ENCODE peak calls at places on chromosomes 3 and 15, in five cellular contexts. H is GM23248, G is PC-3, X is HCT116, W is MM.1S. E is an unnamed sample.

GRCh38 chr3:111769110-111769509 is 90.0 kb upstream of the PHLDB2 start:
- DNase-seq in H (no peak), G (no peak), X (no peak), W (no peak), E (no peak)

GRCh38 chr3:27252646-27253045 is 116.5 kb downstream of the NEK10 start:
- DNase-seq in H (no peak), G (no peak), X (no peak), W (no peak), E (no peak)

GRCh38 chr15:80241508-80241907 is 10.5 kb downstream of the CTXND1 start:
- DNase-seq in H (no peak), G (no peak), X (no peak), W (no peak), E (no peak)

GRCh38 chr3:14434105-14434504 is 31.7 kb downstream of the SLC6A6 start:
- DNase-seq in H (peak), G (peak), X (no peak), W (no peak), E (no peak)

GRCh38 chr15:60704129-60704528 is 225.2 kb upstream of the ICE2 start:
- DNase-seq in H (no peak), G (no peak), X (no peak), W (no peak), E (no peak)

GRCh38 chr3:114319453-114319852 is 25.6 kb downstream of the TIGIT start:
- DNase-seq in H (peak), G (peak), X (no peak), W (no peak), E (peak)

GRCh38 chr3:30708472-30708871 is 102.1 kb downstream of the TGFBR2 start:
- DNase-seq in H (no peak), G (peak), X (no peak), W (no peak), E (no peak)

GRCh38 chr3:186664506-186664905 is 1.3 kb upstream of the HRG start:
- DNase-seq in H (no peak), G (no peak), X (no peak), W (no peak), E (peak)

GRCh38 chr3:67593761-67594234 is 60.6 kb downstream of the SUCLG2 start:
- DNase-seq in H (peak), G (peak), X (no peak), W (no peak), E (no peak)

GRCh38 chr3:131711114-131711786 is 208.5 kb upstream of the MRPL3 start:
- DNase-seq in H (no peak), G (peak), X (no peak), W (peak), E (no peak)

GRCh38 chr3:169772530-169772950 is 656 bp upstream of the MYNN start:
- DNase-seq in H (peak), G (peak), X (peak), W (peak), E (peak)

GRCh38 chr15:25910832-25911231 is 47.7 kb upstream of the ATP10A start:
- DNase-seq in H (no peak), G (no peak), X (no peak), W (no peak), E (no peak)

GRCh38 chr15:91915576-91915975 is 62.1 kb downstream of the SLCO3A1 start:
- DNase-seq in H (no peak), G (no peak), X (no peak), W (no peak), E (no peak)

GRCh38 chr15:33098082-33099058 is 96.1 kb downstream of the FMN1 start:
- DNase-seq in H (peak), G (peak), X (no peak), W (no peak), E (no peak)

GRCh38 chr15:42704492-42704926 is 32.4 kb downstream of the CDAN1 start:
- DNase-seq in H (peak), G (peak), X (peak), W (peak), E (peak)

GRCh38 chr3:119891944-119892721 is 110.2 kb downstream of the NR1I2 start:
- DNase-seq in H (peak), G (peak), X (peak), W (peak), E (peak)

GRCh38 chr15:48555244-48555804 is 90.2 kb downstream of the FBN1 start:
- DNase-seq in H (peak), G (no peak), X (no peak), W (no peak), E (no peak)
- TF ChIP-seq EZH2 in H (no peak), G (no peak), X (no peak), W (no peak), E (no peak)

DNA sequence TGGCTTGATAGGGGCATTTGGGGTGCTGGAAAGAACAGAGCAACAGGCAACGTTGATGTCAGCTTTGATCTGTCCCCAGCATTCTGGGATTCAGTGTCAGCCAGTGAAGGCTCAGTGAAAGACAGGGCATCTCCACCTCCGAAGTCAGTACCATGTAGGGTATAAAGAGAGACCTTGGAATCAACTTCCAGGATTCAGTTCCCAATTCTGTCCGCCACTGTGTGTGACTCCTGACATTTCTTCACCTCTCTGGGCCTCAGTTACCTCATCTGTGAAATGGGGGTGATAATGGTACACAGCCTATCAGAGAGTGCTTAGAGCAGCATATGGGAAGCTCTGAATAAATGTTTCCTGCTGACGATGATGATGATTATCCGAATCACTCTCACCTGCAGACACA is 55.6 kb upstream of the FLNB start:
- DNase-seq in H (no peak), G (no peak), X (no peak), W (no peak), E (no peak)
- H3K9ac ChIP-seq in H (no peak), G (no peak), X (no peak), W (no peak), E (no peak)

GRCh38 chr3:194869482-194870169 is 183.9 kb downstream of the FAM43A start:
- DNase-seq in H (peak), G (peak), X (peak), W (no peak), E (no peak)
- TF ChIP-seq EZH2phosphoT487 in H (no peak), G (no peak), X (no peak), W (no peak), E (no peak)

GRCh38 chr3:40333852-40334251 is 24.3 kb downstream of the EIF1B start:
- DNase-seq in H (no peak), G (no peak), X (no peak), W (no peak), E (no peak)
- TF ChIP-seq EZH2 in H (no peak), G (no peak), X (no peak), W (no peak), E (no peak)

GRCh38 chr3:149564079-149564478 is 89.6 kb downstream of the TM4SF4 start:
- DNase-seq in H (peak), G (no peak), X (no peak), W (no peak), E (no peak)

GRCh38 chr3:149563114-149563513 is 88.6 kb downstream of the TM4SF4 start:
- DNase-seq in H (no peak), G (no peak), X (no peak), W (no peak), E (no peak)

GRCh38 chr3:149571381-149571780 is 86.4 kb downstream of the WWTR1 start:
- DNase-seq in H (no peak), G (no peak), X (no peak), W (no peak), E (no peak)

GRCh38 chr3:149567307-149567861 is 90.4 kb downstream of the WWTR1 start:
- DNase-seq in H (no peak), G (no peak), X (no peak), W (no peak), E (no peak)

GRCh38 chr3:149566296-149566945 is 91.4 kb downstream of the WWTR1 start:
- DNase-seq in H (peak), G (no peak), X (no peak), W (no peak), E (no peak)
- H3K9ac ChIP-seq in H (peak), G (no peak), X (no peak), W (no peak), E (no peak)

DNA sequence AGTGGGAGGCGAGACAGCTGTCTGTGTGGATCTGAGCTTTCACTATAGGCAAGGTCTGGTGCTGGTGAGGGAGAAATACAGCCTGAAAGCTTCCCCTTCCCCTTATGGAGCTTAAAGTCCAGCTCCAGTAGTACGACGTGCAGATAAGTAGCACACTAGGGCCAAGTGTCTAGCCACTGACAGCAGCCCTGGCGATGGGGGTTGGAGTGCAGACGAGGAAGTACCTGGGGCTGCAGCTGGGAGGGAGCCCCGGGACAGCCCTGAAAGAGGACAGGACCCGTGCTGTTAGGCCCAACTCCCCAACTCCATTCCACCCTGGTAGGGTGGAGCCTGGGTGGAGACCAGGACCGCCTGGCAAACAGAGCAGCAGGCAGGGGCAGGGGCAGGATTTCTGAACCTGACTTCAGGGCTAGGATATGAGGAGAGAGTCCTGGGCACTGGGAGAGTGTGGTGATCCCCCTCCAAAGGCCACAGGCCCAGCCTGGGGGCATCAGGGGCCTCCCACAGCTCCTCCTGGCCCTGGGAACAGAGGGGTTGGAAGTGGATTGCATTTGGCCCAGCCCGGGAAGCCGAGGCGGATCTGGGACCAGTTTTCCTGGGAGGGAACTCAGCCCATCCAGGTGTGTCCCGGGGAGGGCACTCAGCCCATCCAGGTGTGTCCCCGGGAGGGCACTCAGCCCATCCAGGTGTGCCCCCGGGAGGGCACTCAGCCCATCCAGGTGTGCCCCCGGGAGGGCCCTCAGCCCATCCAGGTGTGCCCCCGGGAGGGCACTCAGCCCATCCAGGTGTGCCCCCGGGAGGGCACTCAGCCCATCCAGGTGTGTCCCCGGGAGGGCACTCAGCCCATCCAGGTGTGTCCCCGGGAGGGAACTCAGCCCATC is 42.8 kb downstream of the BDH1 start:
- DNase-seq in H (no peak), G (no peak), X (no peak), W (no peak), E (no peak)
- TF ChIP-seq EZH2phosphoT487 in H (no peak), G (no peak), X (no peak), W (no peak), E (no peak)

GRCh38 chr15:74955017-74955416 is 1.6 kb downstream of the RPP25 start:
- DNase-seq in H (no peak), G (no peak), X (no peak), W (no peak), E (no peak)
- TF ChIP-seq EZH2 in H (no peak), G (no peak), X (no peak), W (no peak), E (no peak)

DNA sequence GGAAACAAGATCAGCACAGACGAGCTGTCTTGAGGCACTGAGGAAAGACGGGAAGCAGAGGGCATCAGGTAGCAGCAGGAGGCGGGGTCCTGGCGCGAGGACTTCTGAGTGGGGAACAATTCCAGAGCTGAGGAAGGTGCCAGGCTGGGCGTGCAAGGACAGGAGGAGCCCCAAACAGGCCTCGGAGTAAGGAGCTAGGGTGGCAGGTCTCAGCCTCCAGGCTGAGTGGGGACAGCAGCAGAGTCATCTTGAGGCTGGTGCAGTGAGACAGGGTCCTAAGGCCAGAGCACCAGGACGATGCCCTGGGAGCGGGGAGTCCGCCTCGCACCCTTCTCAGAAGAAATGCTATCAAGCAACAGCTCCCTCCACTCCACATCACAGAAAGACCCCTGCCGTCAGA is 78.4 kb downstream of the PCSK6 start:
- DNase-seq in H (no peak), G (no peak), X (no peak), W (no peak), E (no peak)
- H3K9ac ChIP-seq in H (no peak), G (no peak), X (no peak), W (no peak), E (no peak)

E was measured in neural progenitor cell.